ENCODE peak calls at places on chromosomes 12 and 14, in nine cellular contexts. R is uterus, Q is esophagus muscularis mucosa, S is astrocyte of the spinal cord, N is progenitor cell of endocrine pancreas, I is NCI-H1092 treated with DMSO at 0.1 percent for 48 hours, W is upper lobe of right lung, F is HuH-7.5, E is COR-L47. C is an unnamed sample.

GRCh38 chr12:29164477-29165163 is 15.5 kb downstream of the FAR2 start:
- DNase-seq in R (no peak), Q (no peak), S (peak), N (no peak), I (no peak), W (no peak), F (no peak), E (no peak), C (no peak)

GRCh38 chr12:1739368-1739767 is 48.5 kb downstream of the ADIPOR2 start:
- DNase-seq in R (no peak), Q (no peak), S (no peak), N (no peak), I (no peak), W (no peak), F (no peak), E (no peak), C (no peak)

GRCh38 chr12:124833693-124834122 is 30.0 kb downstream of the SCARB1 start:
- DNase-seq in R (no peak), Q (no peak), S (peak), N (no peak), I (peak), W (no peak), F (no peak), E (peak), C (no peak)

GRCh38 chr14:31263485-31264133 is 56.0 kb upstream of the HECTD1 start:
- DNase-seq in R (peak), Q (no peak), S (peak), N (no peak), I (no peak), W (no peak), F (no peak), E (no peak), C (peak)

GRCh38 chr14:102075155-102075554 is 11.7 kb downstream of the HSP90AA1 start:
- DNase-seq in R (no peak), Q (no peak), S (no peak), N (no peak), I (no peak), W (no peak), F (no peak), E (no peak), C (no peak)

GRCh38 chr12:91833780-91834359 is 311.8 kb downstream of the BTG1 start:
- DNase-seq in R (no peak), Q (no peak), S (no peak), N (no peak), I (no peak), W (no peak), F (no peak), E (no peak), C (no peak)

GRCh38 chr12:7144414-7145120 is 14.4 kb downstream of the CLSTN3 start:
- DNase-seq in R (peak), Q (no peak), S (peak), N (no peak), I (peak), W (peak), F (no peak), E (peak), C (peak)

GRCh38 chr12:111222520-111222919 is 146.4 kb downstream of the PHETA1 start:
- DNase-seq in R (no peak), Q (no peak), S (no peak), N (no peak), I (no peak), W (no peak), F (no peak), E (no peak), C (no peak)

GRCh38 chr12:2154521-2154920 is 101.7 kb downstream of the CACNA1C start:
- DNase-seq in R (no peak), Q (no peak), S (no peak), N (no peak), I (no peak), W (no peak), F (no peak), E (no peak), C (no peak)

GRCh38 chr14:32258574-32258973 is 55.5 kb upstream of the RNU6-8 start:
- DNase-seq in R (peak), Q (no peak), S (no peak), N (no peak), I (no peak), W (no peak), F (no peak), E (no peak), C (no peak)

GRCh38 chr12:55931780-55932545 is 1.0 kb downstream of the DGKA start:
- DNase-seq in R (peak), Q (no peak), S (peak), N (peak), I (no peak), W (peak), F (peak), E (no peak), C (no peak)

GRCh38 chr14:102926104-102926503 is 3.6 kb downstream of the AMN start:
- DNase-seq in R (no peak), Q (no peak), S (no peak), N (no peak), I (no peak), W (no peak), F (no peak), E (no peak), C (no peak)

GRCh38 chr12:51242896-51243295 is 4.3 kb downstream of the DAZAP2 start:
- DNase-seq in R (no peak), Q (no peak), S (no peak), N (no peak), I (no peak), W (no peak), F (no peak), E (no peak), C (no peak)

GRCh38 chr14:90061849-90062794 is at the start of gene KCNK13:
- DNase-seq in R (no peak), Q (peak), S (no peak), N (no peak), I (peak), W (no peak), F (no peak), E (peak), C (no peak)

GRCh38 chr14:21917699-21918436 is 244.2 kb upstream of the OR4E1 start:
- DNase-seq in R (no peak), Q (no peak), S (peak), N (no peak), I (peak), W (no peak), F (no peak), E (no peak), C (peak)

GRCh38 chr12:5960783-5961182 is 15.7 kb upstream of the ANO2 start:
- DNase-seq in R (no peak), Q (peak), S (no peak), N (no peak), I (no peak), W (no peak), F (no peak), E (no peak), C (no peak)

GRCh38 chr12:55720894-55721444 is 776 bp downstream of the RDH5 start:
- DNase-seq in R (peak), Q (no peak), S (peak), N (no peak), I (no peak), W (peak), F (peak), E (no peak), C (peak)

GRCh38 chr12:120999191-121000120 is 16.8 kb downstream of the C12orf43 start:
- DNase-seq in R (no peak), Q (no peak), S (no peak), N (no peak), I (no peak), W (no peak), F (no peak), E (no peak), C (no peak)

GRCh38 chr12:14473707-14474287 is 93.9 kb downstream of the PLBD1 start:
- DNase-seq in R (no peak), Q (no peak), S (peak), N (no peak), I (peak), W (no peak), F (no peak), E (no peak), C (peak)

GRCh38 chr12:58774008-58774407 is 146.3 kb downstream of the LRIG3 start:
- DNase-seq in R (no peak), Q (no peak), S (no peak), N (no peak), I (no peak), W (no peak), F (no peak), E (no peak), C (no peak)

GRCh38 chr12:10362828-10363664 is 26.8 kb downstream of the KLRK1 start:
- DNase-seq in R (no peak), Q (no peak), S (no peak), N (no peak), I (no peak), W (no peak), F (no peak), E (no peak), C (no peak)

GRCh38 chr12:77830952-77831351 is 258 bp downstream of the NAV3 start:
- DNase-seq in R (no peak), Q (no peak), S (peak), N (no peak), I (no peak), W (no peak), F (no peak), E (no peak), C (no peak)

GRCh38 chr12:130063866-130064265 is 98.4 kb upstream of the FZD10 start:
- DNase-seq in R (no peak), Q (no peak), S (no peak), N (no peak), I (no peak), W (peak), F (no peak), E (no peak), C (no peak)

GRCh38 chr12:78087363-78087675 is 256.6 kb downstream of the NAV3 start:
- DNase-seq in R (no peak), Q (no peak), S (peak), N (no peak), I (no peak), W (no peak), F (no peak), E (no peak), C (no peak)

GRCh38 chr12:111453071-111453989 is 47.6 kb downstream of the SH2B3 start:
- DNase-seq in R (no peak), Q (peak), S (no peak), N (no peak), I (no peak), W (no peak), F (no peak), E (no peak), C (no peak)

GRCh38 chr14:26820101-26820500 is 222.3 kb upstream of the NOVA1 start:
- DNase-seq in R (no peak), Q (no peak), S (peak), N (no peak), I (peak), W (no peak), F (no peak), E (no peak), C (no peak)

GRCh38 chr14:35336171-35337073 is 44.2 kb downstream of the PSMA6 start:
- DNase-seq in R (peak), Q (peak), S (peak), N (no peak), I (no peak), W (peak), F (peak), E (no peak), C (no peak)

GRCh38 chr14:58873228-58873953 is 235.6 kb downstream of the DACT1 start:
- DNase-seq in R (no peak), Q (no peak), S (no peak), N (no peak), I (no peak), W (no peak), F (no peak), E (peak), C (no peak)

GRCh38 chr12:81005635-81006034 is 67.9 kb upstream of the LIN7A start:
- DNase-seq in R (no peak), Q (no peak), S (no peak), N (no peak), I (peak), W (no peak), F (no peak), E (no peak), C (no peak)

GRCh38 chr12:111505601-111506036 is 93.5 kb downstream of the ATXN2 start:
- DNase-seq in R (no peak), Q (no peak), S (no peak), N (no peak), I (no peak), W (no peak), F (no peak), E (no peak), C (peak)

GRCh38 chr14:100526632-100527031 is 60.6 kb downstream of the BEGAIN start:
- DNase-seq in R (no peak), Q (peak), S (no peak), N (no peak), I (no peak), W (peak), F (no peak), E (no peak), C (no peak)

GRCh38 chr14:57413849-57414248 is 23.5 kb downstream of the NAA30 start:
- DNase-seq in R (no peak), Q (no peak), S (no peak), N (no peak), I (no peak), W (no peak), F (no peak), E (no peak), C (no peak)

GRCh38 chr14:77033622-77034521 is 5.4 kb upstream of the IRF2BPL start:
- DNase-seq in R (peak), Q (no peak), S (peak), N (peak), I (peak), W (peak), F (peak), E (peak), C (peak)